ENCODE peak calls at places on chromosomes 2 and 18, in five cellular contexts. K, H, L, R and Y are unnamed samples.

GRCh38 chr18:41144444-41144843 is 810.6 kb upstream of the PIK3C3 start:
- DNase-seq in R (no peak), H (no peak), L (no peak), K (no peak), Y (peak; percentile 80)

GRCh38 chr2:3178206-3179031 is 199.2 kb downstream of the EIPR1 start:
- DNase-seq in H (no peak), R (no peak), K (no peak), L (no peak), Y (no peak)

GRCh38 chr18:32349728-32350395 is 120.8 kb downstream of the GAREM1 start:
- DNase-seq in L (no peak), R (peak; percentile 88), H (no peak), K (no peak), Y (peak; percentile 95)

GRCh38 chr18:22345733-22346132 is 72.0 kb downstream of the CTAGE1 start:
- DNase-seq in L (no peak), K (no peak), R (no peak), H (no peak), Y (peak; percentile 70)

GRCh38 chr2:229852565-229852964 is 69.2 kb downstream of the TRIP12 start:
- DNase-seq in H (no peak), L (no peak), K (no peak), R (no peak), Y (peak; percentile 81)

GRCh38 chr18:74412106-74412880 is 44.8 kb downstream of the DIPK1C start:
- DNase-seq in L (no peak), K (peak; percentile 67), H (no peak), R (no peak), Y (no peak)

GRCh38 chr2:85596486-85597143 is 1.1 kb downstream of the RNF181 start:
- DNase-seq in R (no peak), L (no peak), K (no peak), H (no peak), Y (no peak)

GRCh38 chr2:28415010-28415409 is 22.4 kb downstream of the FOSL2 start:
- DNase-seq in L (no peak), R (no peak), K (no peak), H (no peak), Y (no peak)

GRCh38 chr2:31255911-31256571 is 22.1 kb downstream of the EHD3 start:
- DNase-seq in R (no peak), H (no peak), L (no peak), K (no peak), Y (no peak)

GRCh38 chr2:120104002-120104467 is 91.2 kb downstream of the EPB41L5 start:
- DNase-seq in K (no peak), H (no peak), L (no peak), R (peak; percentile 12), Y (peak; percentile 96)

GRCh38 chr2:41967426-41968181 is 80.2 kb upstream of the PKDCC start:
- DNase-seq in R (peak; percentile 24), L (no peak), K (no peak), H (no peak), Y (no peak)

GRCh38 chr2:47360937-47361336 is 42.0 kb upstream of the MSH2 start:
- DNase-seq in R (no peak), K (no peak), L (no peak), H (no peak), Y (peak; percentile 61)

GRCh38 chr2:64277101-64277849 is 133.1 kb upstream of the PELI1 start:
- DNase-seq in K (no peak), L (no peak), R (peak; percentile 88), H (peak; percentile 74), Y (peak; percentile 46)

GRCh38 chr2:168736636-168737424 is 65.6 kb upstream of the NOSTRIN start:
- DNase-seq in R (no peak), L (no peak), H (no peak), K (no peak), Y (no peak)

GRCh38 chr2:98461650-98462049 is 17.0 kb downstream of the INPP4A start:
- DNase-seq in K (no peak), L (no peak), H (no peak), R (no peak), Y (no peak)

GRCh38 chr2:136281281-136282117 is 163.6 kb upstream of the CXCR4 start:
- DNase-seq in L (no peak), R (no peak), H (no peak), K (no peak), Y (no peak)

GRCh38 chr2:10382313-10383061 is 65.6 kb downstream of the ODC1 start:
- DNase-seq in K (no peak), H (peak; percentile 58), L (no peak), R (peak; percentile 20), Y (peak; percentile 28)

GRCh38 chr2:96870631-96871255 is 863 bp upstream of the SEMA4C start:
- DNase-seq in R (peak; percentile 71), H (no peak), L (no peak), K (no peak), Y (peak; percentile 41)

GRCh38 chr2:191051825-191052778 is 38.1 kb upstream of the STAT1 start:
- DNase-seq in L (no peak), K (peak; percentile 23), R (peak; percentile 80), H (no peak), Y (peak; percentile 76)

GRCh38 chr2:191048073-191048472 is 34.1 kb upstream of the STAT1 start:
- DNase-seq in L (no peak), K (no peak), R (no peak), H (no peak), Y (peak; percentile 38)

GRCh38 chr2:191051177-191051576 is 37.2 kb upstream of the STAT1 start:
- DNase-seq in L (no peak), K (no peak), H (no peak), R (no peak), Y (peak; percentile 41)

GRCh38 chr2:191049728-191050639 is 36.0 kb upstream of the STAT1 start:
- DNase-seq in L (no peak), K (peak; percentile 5), H (no peak), R (peak; percentile 85), Y (peak; percentile 91)

DNA sequence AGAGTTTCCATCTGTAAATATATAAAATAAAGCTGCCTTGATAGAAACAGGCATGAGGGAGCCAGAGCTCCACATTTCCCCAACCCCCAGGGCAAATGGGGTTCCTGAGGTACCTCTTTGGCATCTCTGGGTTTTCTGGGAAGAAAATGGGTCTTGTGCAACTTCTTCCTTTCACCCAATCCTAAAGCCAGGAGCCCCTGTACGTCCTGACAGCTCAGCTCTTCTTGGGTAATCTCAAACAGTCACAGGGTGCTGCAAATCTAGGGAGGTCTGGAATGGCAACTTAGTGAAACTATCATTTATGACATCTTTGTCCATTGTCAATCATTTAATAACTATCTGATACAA is 36.6 kb upstream of the STAT1 start:
- DNase-seq in K (no peak), H (no peak), R (no peak), L (no peak), Y (peak; percentile 87)
- H3K14ac ChIP-seq in K (no peak overlapping the region), H (no peak overlapping the region), R (no peak overlapping the region), L (no peak overlapping the region), Y (no peak overlapping the region)

GRCh38 chr2:113014067-113014466 is 8.8 kb downstream of the IL36A start:
- DNase-seq in L (no peak), R (no peak), H (no peak), K (no peak), Y (no peak)
- H2BK12ac ChIP-seq in L (no peak overlapping the region), R (no peak overlapping the region), H (no peak overlapping the region), K (no peak overlapping the region), Y (no peak overlapping the region)

GRCh38 chr2:65298089-65298488 is 70.5 kb downstream of the ACTR2 start:
- DNase-seq in K (no peak), R (no peak), H (no peak), L (no peak), Y (no peak)
- H3K14ac ChIP-seq in K (no peak overlapping the region), R (no peak overlapping the region), H (no peak overlapping the region), L (no peak overlapping the region), Y (no peak overlapping the region)

GRCh38 chr2:128457006-128457604 is 138.4 kb upstream of the HS6ST1 start:
- DNase-seq in K (no peak), R (no peak), H (peak; percentile 47), L (no peak), Y (no peak)
- H2BK12ac ChIP-seq in K (no peak overlapping the region), R (no peak overlapping the region), H (no peak overlapping the region), L (peak overlapping the region; percentile 11), Y (no peak overlapping the region)

DNA sequence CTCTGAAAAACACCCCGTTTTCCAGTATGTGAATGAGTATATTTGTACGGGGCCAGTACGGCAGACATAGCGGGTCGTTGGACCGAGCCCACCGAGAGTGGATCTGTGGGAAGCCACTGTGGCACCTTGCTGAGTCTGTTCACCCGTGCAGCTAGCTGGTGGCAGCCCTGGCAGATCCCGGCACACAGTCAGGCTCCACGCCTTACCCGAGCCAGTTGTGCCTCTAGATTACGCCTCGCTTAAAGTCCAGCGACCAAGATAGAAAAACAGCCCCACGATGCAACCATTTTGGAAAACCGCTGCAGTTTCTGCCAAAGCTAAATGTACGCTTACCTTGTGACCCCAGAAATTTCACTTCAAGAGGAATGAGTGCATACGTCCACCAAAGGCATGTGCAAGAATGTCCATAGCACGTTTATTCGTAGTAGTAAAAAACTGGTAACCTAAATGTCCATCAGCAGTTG is 458 bp upstream of the WDR33 start:
- DNase-seq in H (no peak), K (peak; percentile 4), L (no peak), R (no peak), Y (no peak)
- H3K14ac ChIP-seq in H (peak overlapping the region; percentile 97), K (no peak overlapping the region), L (no peak overlapping the region), R (peak overlapping the region; percentile 94), Y (no peak overlapping the region)

DNA sequence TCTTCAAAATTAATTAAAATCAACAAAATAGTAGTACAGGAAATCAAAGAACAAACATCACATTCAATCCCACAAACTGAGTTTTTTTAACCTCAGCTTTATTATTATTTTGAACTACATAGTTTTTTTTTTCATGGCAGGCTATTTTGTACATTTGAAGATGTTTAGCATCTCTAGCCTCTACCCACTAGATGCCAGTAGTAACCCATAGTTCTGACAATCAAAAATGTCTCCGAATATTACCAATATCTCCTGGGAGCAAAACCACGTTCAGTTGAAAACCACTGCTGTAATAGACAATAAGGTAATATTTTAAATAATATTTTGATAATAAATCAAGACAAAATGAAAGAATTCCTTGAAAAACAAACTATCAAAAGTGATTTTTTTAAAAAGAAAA is 702.6 kb upstream of the LRRTM1 start:
- DNase-seq in K (no peak), H (no peak), R (no peak), L (no peak), Y (no peak)
- H2BK12ac ChIP-seq in K (no peak overlapping the region), H (no peak overlapping the region), R (no peak overlapping the region), L (no peak overlapping the region), Y (no peak overlapping the region)

DNA sequence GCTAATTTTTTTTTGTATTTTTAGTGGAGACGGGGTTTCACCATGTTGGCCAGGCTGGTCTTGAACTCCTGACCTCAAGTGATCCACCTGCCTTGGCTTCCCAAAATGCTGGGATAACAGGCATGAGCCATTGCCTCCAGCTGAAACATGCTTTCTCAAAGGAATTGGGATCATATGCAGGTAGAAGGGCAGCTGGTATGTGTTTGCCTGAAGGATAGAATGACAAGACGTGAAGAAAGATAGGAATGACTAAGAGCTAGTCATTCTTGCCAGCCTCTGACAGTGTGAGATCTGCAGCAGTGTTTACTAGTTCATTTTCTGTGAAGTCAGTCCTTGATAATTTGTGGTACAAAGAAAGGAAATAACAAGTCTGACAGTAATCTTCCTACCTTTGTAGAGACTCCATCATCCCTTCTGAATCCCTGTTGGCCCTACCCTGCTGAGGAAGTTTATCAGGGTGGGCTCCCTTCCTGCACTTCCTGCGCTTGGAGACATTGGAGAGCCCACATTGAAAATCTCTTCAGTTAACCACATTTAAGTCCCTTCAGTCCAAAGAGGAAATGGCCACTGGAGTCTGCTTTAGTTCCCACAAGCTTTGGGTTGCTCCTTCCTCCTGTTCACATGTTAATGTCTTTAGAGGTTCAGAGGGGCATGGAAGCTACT is 14.7 kb downstream of the CFLAR start:
- DNase-seq in R (peak; percentile 91), H (no peak), K (no peak), L (no peak), Y (peak; percentile 92)
- H3K14ac ChIP-seq in R (no peak overlapping the region), H (no peak overlapping the region), K (no peak overlapping the region), L (no peak overlapping the region), Y (no peak overlapping the region)